ENCODE peak calls at places on chromosomes 6 and 20, in ten cellular contexts. M is stomach, I is sigmoid colon, D is prostate gland, O is heart left ventricle, L is body of pancreas, P is H54, Y is A549, Z is GM12892, S is IMR-90. B is an unnamed sample.
A peak's percentile ranks its signal among the peaks of the same experiment; 100 is the strongest.

GRCh38 chr6:33029297-33030184 is 20.1 kb upstream of the HLA-DOA start:
- DNase-seq in I (no peak), Z (no peak), L (no peak), D (no peak), Y (no peak), M (peak; percentile 45), S (peak; percentile 4), O (peak; percentile 61), P (no peak), B (peak; percentile 32)

GRCh38 chr20:36538026-36538764 is 3.1 kb upstream of the MYL9 start:
- DNase-seq in P (no peak), D (no peak), Y (no peak), L (no peak), S (peak; percentile 60), I (peak; percentile 68), M (no peak), O (no peak), Z (no peak), B (no peak)

GRCh38 chr20:3137492-3137891 is 22.2 kb downstream of the FASTKD5 start:
- DNase-seq in Y (no peak), Z (no peak), P (no peak), I (no peak), D (no peak), L (no peak), M (no peak), S (no peak), O (no peak), B (no peak)

GRCh38 chr6:125869427-125869826 is 78.7 kb downstream of the NCOA7 start:
- DNase-seq in D (no peak), I (peak; percentile 67), M (no peak), Z (no peak), O (no peak), L (peak; percentile 57), Y (no peak), S (no peak), P (no peak), B (no peak)

GRCh38 chr20:43442310-43442880 is 15.3 kb upstream of the SRSF6 start:
- DNase-seq in M (no peak), Z (no peak), I (no peak), S (peak; percentile 27), L (no peak), O (no peak), P (no peak), D (no peak), Y (peak; percentile 51), B (no peak)

GRCh38 chr6:166904101-166904746 is 52.1 kb downstream of the RNASET2 start:
- DNase-seq in L (no peak), Z (no peak), Y (no peak), P (no peak), D (no peak), I (no peak), S (peak; percentile 12), M (no peak), O (no peak), B (no peak)

GRCh38 chr6:124203812-124204167 is 400.1 kb downstream of the NKAIN2 start:
- DNase-seq in Y (no peak), M (no peak), Z (no peak), L (no peak), D (no peak), P (no peak), O (no peak), S (no peak), I (no peak), B (no peak)

GRCh38 chr6:169252805-169253189 is 849 bp downstream of the THBS2 start:
- DNase-seq in S (no peak), D (no peak), L (no peak), I (peak; percentile 75), Z (no peak), Y (no peak), O (no peak), M (no peak), P (no peak), B (no peak)

GRCh38 chr6:41428402-41428994 is 93.1 kb downstream of the NCR2 start:
- DNase-seq in Y (no peak), S (no peak), D (peak; percentile 44), Z (no peak), O (peak; percentile 29), P (no peak), L (no peak), M (peak; percentile 26), I (peak; percentile 84), B (peak; percentile 51)

GRCh38 chr6:152846825-152847224 is 96.2 kb downstream of the VIP start:
- DNase-seq in Y (no peak), Z (no peak), O (no peak), D (no peak), M (no peak), L (no peak), P (no peak), I (no peak), S (no peak), B (no peak)

GRCh38 chr6:88166493-88166900 is 350 bp upstream of the CNR1 start:
- DNase-seq in O (no peak), D (no peak), Y (no peak), L (no peak), P (no peak), Z (peak; percentile 45), S (no peak), M (no peak), I (no peak), B (no peak)

GRCh38 chr20:22974354-22974753 is 60.8 kb upstream of the SSTR4 start:
- DNase-seq in L (peak; percentile 12), Z (no peak), I (no peak), P (peak; percentile 21), D (no peak), O (no peak), M (peak; percentile 55), S (no peak), Y (no peak), B (peak; percentile 12)

GRCh38 chr20:8547035-8547649 is 415.1 kb downstream of the PLCB1 start:
- DNase-seq in I (no peak), D (no peak), O (peak; percentile 23), Y (no peak), L (no peak), P (no peak), Z (no peak), S (no peak), M (no peak), B (no peak)

GRCh38 chr6:30006170-30007131 is 54.6 kb upstream of the POLR1H start:
- DNase-seq in M (peak; percentile 35), D (peak; percentile 39), I (peak; percentile 72), S (peak; percentile 3), Z (peak; percentile 19), Y (no peak), O (peak; percentile 38), P (no peak), L (peak; percentile 45), B (peak; percentile 20)

GRCh38 chr6:169370054-169370453 is 116.4 kb upstream of the THBS2 start:
- DNase-seq in L (no peak), P (no peak), O (no peak), M (no peak), Y (no peak), S (peak; percentile 29), Z (no peak), I (no peak), D (no peak), B (no peak)

GRCh38 chr6:91099501-91099900 is 512.6 kb upstream of the MAP3K7 start:
- DNase-seq in P (no peak), I (no peak), O (no peak), Z (no peak), L (no peak), D (no peak), S (no peak), Y (no peak), M (no peak), B (no peak)

GRCh38 chr20:57785061-57785460 is 75.2 kb upstream of the PMEPA1 start:
- DNase-seq in O (no peak), M (no peak), S (no peak), Y (no peak), Z (no peak), L (no peak), D (no peak), P (no peak), I (no peak), B (no peak)

GRCh38 chr6:151391471-151392428 is at the start of gene ZBTB2:
- DNase-seq in L (peak; percentile 74), O (peak; percentile 76), M (peak; percentile 64), I (peak; percentile 87), S (peak; percentile 89), Y (peak; percentile 55), D (peak; percentile 59), Z (peak; percentile 39), P (peak; percentile 75), B (peak; percentile 73)
- TF ChIP-seq POLR2A in L (no peak), O (no peak), M (no peak), I (no peak), S (no peak), Y (peak; percentile 18), D (no peak), Z (peak; percentile 4), P (no peak), B (no peak)

GRCh38 chr20:50879649-50880550 is 51.3 kb downstream of the ADNP start:
- DNase-seq in M (no peak), O (no peak), D (no peak), S (no peak), P (no peak), Z (no peak), L (no peak), I (no peak), Y (no peak), B (no peak)
- TF ChIP-seq POLR2A in M (no peak), O (no peak), D (no peak), S (no peak), P (no peak), Z (no peak), L (no peak), I (no peak), Y (no peak), B (no peak)

DNA sequence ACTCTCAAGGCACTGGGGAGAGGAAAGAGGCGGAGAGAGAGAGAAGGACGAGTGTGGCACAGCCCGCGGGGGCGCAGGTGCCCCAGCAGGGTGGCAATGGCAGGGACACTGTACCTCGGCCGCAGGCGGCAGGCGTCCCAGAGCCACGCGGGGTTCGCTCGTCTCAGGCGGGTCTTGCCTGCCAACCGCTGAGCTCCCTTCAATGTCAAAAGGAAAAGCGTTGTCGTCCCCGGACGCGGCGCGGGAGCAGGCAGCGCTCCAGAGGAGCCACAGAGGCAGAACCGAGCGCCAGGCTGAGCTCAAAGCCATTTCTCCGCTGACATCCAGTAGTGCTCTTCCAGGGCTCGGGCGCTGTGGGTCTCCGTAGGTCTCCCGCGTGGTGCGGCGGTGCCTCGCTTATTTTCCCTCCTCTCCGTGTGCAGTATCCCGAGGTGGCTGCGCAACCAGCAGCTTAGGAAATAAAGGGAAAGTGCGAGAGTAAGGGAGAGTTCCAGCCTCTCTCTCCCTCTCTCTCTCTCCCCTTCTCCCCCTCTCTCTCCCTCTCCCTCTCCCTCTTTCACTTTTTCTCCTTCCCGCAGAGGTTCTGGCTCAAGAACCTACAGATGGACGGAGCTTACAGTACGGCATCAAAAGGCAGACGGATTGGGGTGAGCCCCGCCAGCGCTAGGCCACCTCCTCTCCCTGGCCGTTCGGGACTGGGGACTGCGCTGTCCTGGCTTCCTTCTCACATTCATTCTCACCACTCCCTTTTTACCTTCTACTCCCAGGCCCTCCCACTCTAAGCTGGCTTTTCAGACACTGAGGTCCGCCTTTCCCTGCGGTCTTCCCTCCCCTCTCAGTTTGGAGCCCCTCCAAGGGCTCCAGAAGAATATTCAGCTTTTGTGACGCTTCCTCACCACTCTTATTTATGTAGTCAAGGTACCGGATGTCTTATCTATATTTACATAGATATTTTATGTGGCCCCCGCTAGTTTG is at the start of gene LAMA4:
- DNase-seq in Z (no peak), D (no peak), S (peak; percentile 69), M (peak; percentile 45), P (peak; percentile 17), Y (peak; percentile 5), O (peak; percentile 65), I (peak; percentile 77), L (peak; percentile 50), B (peak; percentile 29)
- TF ChIP-seq POLR2A in Z (no peak), D (peak; percentile 45), S (peak; percentile 52), M (no peak), P (peak; percentile 14), Y (no peak), O (peak; percentile 73), I (peak; percentile 6), L (peak; percentile 19), B (peak; percentile 54)

GRCh38 chr20:46512943-46513844 is at the start of gene ZNF334:
- DNase-seq in P (no peak), I (peak; percentile 76), Y (no peak), Z (peak; percentile 29), L (peak; percentile 84), M (peak; percentile 62), O (peak; percentile 47), D (peak; percentile 40), S (peak; percentile 8), B (peak; percentile 28)
- TF ChIP-seq POLR2A in P (peak; percentile 35), I (no peak), Y (no peak), Z (no peak), L (peak; percentile 71), M (no peak), O (peak; percentile 26), D (no peak), S (no peak), B (no peak)